ENCODE peak calls at places on chromosomes 3 and 15, in nine cellular contexts. R is AG09309; E is HFF-Myc; S is CD8-positive, alpha-beta T cell; V is PC-3; U is kidney epithelial cell; Y is breast epithelium; D is hepatocyte; Q is neural crest cell. M is an unnamed sample.

GRCh38 chr3:171026584-171027293 is at the start of gene SLC2A2:
- DNase-seq in R (no peak), E (no peak), S (no peak), V (no peak), U (no peak), Y (no peak), D (peak), Q (no peak), M (no peak)

GRCh38 chr15:87778358-87778757 is 478.2 kb downstream of the NTRK3 start:
- DNase-seq in R (no peak), E (no peak), S (no peak), V (no peak), U (no peak), Y (no peak), D (no peak), Q (no peak), M (no peak)

GRCh38 chr15:26864664-26865191 is 2.1 kb upstream of the GABRA5 start:
- DNase-seq in R (peak), E (peak), S (no peak), V (peak), U (no peak), Y (no peak), D (peak), Q (peak), M (peak)

GRCh38 chr3:144931590-144931989 is 960.0 kb downstream of the DIPK2A start:
- DNase-seq in R (no peak), E (no peak), S (no peak), V (no peak), U (no peak), Y (no peak), D (no peak), Q (no peak), M (no peak)

GRCh38 chr3:141333796-141334626 is 34.3 kb upstream of the ZBTB38 start:
- DNase-seq in R (no peak), E (no peak), S (no peak), V (no peak), U (no peak), Y (no peak), D (no peak), Q (no peak), M (no peak)

GRCh38 chr3:141181819-141182218 is 49.8 kb upstream of the PXYLP1 start:
- DNase-seq in R (no peak), E (no peak), S (no peak), V (no peak), U (no peak), Y (no peak), D (no peak), Q (no peak), M (peak)

GRCh38 chr3:21158801-21159564 is 592.0 kb downstream of the ZNF385D start:
- DNase-seq in R (peak), E (peak), S (no peak), V (peak), U (no peak), Y (no peak), D (peak), Q (no peak), M (peak)

GRCh38 chr3:31472479-31473390 is 60.0 kb upstream of the STT3B start:
- DNase-seq in R (no peak), E (no peak), S (no peak), V (peak), U (peak), Y (no peak), D (no peak), Q (no peak), M (peak)

GRCh38 chr15:66560856-66561525 is 4.8 kb downstream of the LCTL start:
- DNase-seq in R (no peak), E (no peak), S (no peak), V (no peak), U (no peak), Y (no peak), D (no peak), Q (no peak), M (no peak)

GRCh38 chr3:136577791-136578190 is 174.4 kb downstream of the STAG1 start:
- DNase-seq in R (no peak), E (no peak), S (no peak), V (no peak), U (no peak), Y (no peak), D (no peak), Q (no peak), M (no peak)

GRCh38 chr3:15081960-15082664 is 16.8 kb downstream of the RBSN start:
- DNase-seq in R (no peak), E (no peak), S (no peak), V (peak), U (peak), Y (no peak), D (no peak), Q (no peak), M (peak)

GRCh38 chr3:81920805-81921204 is 159.4 kb upstream of the GBE1 start:
- DNase-seq in R (no peak), E (peak), S (no peak), V (no peak), U (no peak), Y (no peak), D (peak), Q (no peak), M (no peak)

GRCh38 chr3:104564045-104564643 is 802.6 kb upstream of the ALCAM start:
- DNase-seq in R (peak), E (peak), S (peak), V (peak), U (no peak), Y (peak), D (peak), Q (peak), M (peak)

GRCh38 chr3:173892547-173892946 is 495.0 kb downstream of the NLGN1 start:
- DNase-seq in R (no peak), E (no peak), S (no peak), V (peak), U (peak), Y (no peak), D (no peak), Q (no peak), M (peak)

GRCh38 chr3:157170861-157171260 is 10.9 kb upstream of the CCNL1 start:
- DNase-seq in R (no peak), E (no peak), S (no peak), V (no peak), U (no peak), Y (no peak), D (no peak), Q (no peak), M (no peak)

GRCh38 chr3:30012941-30013543 is 593.4 kb upstream of the TGFBR2 start:
- DNase-seq in R (peak), E (peak), S (peak), V (peak), U (peak), Y (peak), D (peak), Q (peak), M (peak)

GRCh38 chr15:60353245-60353940 is 44.4 kb downstream of the ANXA2 start:
- DNase-seq in R (no peak), E (peak), S (no peak), V (peak), U (no peak), Y (no peak), D (no peak), Q (no peak), M (no peak)

GRCh38 chr15:91099616-91100560 is at the start of gene SV2B:
- DNase-seq in R (no peak), E (no peak), S (peak), V (peak), U (no peak), Y (no peak), D (peak), Q (peak), M (peak)

GRCh38 chr3:156416846-156417581 is 137.9 kb downstream of the SSR3 start:
- DNase-seq in R (no peak), E (peak), S (no peak), V (peak), U (no peak), Y (no peak), D (no peak), Q (no peak), M (peak)

GRCh38 chr3:22284559-22284958 is 533.5 kb upstream of the ZNF385D start:
- DNase-seq in R (no peak), E (no peak), S (no peak), V (peak), U (no peak), Y (no peak), D (no peak), Q (no peak), M (peak)

DNA sequence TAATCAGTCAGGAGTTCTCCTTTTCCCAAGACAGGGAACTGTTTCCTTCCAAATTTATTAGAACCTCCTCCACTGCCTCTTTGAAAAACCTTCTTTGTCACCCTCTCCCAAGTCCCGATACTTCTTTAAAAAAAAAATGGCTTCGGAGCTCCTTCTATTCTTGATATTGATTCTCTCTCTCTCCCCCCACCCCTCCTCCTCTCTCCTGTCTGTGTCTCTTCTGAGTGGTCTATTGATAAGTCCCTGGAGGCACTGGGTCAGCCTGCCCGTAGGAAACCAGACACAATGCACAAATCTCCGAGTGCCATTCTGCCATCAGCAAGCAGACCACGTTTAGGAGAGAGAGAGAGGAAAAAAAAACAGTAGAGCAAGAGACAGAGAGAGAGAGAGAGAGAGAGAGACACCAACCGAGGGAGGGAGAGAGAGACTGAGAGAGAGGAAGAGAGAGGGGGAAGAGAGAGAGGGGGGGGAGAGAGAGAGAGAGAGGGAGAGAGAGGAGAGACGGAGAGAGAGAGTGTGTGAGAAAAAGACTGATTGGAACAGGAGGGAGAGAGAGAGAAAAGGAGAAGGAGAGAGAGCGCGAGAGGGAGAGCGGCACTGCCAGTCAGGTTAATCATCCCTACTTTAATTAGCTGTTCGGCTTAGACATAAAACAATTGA is 160.9 kb downstream of the TIGIT start:
- DNase-seq in R (no peak), E (no peak), S (no peak), V (no peak), U (no peak), Y (no peak), D (no peak), Q (peak), M (no peak)
- TF ChIP-seq CTCF in R (no peak), E (no peak), S (no peak), V (no peak), U (no peak), Y (peak), D (no peak), Q (no peak), M (no peak)

GRCh38 chr3:52236424-52236886 is 2.5 kb downstream of the TWF2 start:
- DNase-seq in R (no peak), E (no peak), S (no peak), V (no peak), U (no peak), Y (no peak), D (no peak), Q (no peak), M (no peak)
- TF ChIP-seq CTCF in R (no peak), E (no peak), S (no peak), V (no peak), U (no peak), Y (no peak), D (no peak), Q (no peak), M (no peak)

DNA sequence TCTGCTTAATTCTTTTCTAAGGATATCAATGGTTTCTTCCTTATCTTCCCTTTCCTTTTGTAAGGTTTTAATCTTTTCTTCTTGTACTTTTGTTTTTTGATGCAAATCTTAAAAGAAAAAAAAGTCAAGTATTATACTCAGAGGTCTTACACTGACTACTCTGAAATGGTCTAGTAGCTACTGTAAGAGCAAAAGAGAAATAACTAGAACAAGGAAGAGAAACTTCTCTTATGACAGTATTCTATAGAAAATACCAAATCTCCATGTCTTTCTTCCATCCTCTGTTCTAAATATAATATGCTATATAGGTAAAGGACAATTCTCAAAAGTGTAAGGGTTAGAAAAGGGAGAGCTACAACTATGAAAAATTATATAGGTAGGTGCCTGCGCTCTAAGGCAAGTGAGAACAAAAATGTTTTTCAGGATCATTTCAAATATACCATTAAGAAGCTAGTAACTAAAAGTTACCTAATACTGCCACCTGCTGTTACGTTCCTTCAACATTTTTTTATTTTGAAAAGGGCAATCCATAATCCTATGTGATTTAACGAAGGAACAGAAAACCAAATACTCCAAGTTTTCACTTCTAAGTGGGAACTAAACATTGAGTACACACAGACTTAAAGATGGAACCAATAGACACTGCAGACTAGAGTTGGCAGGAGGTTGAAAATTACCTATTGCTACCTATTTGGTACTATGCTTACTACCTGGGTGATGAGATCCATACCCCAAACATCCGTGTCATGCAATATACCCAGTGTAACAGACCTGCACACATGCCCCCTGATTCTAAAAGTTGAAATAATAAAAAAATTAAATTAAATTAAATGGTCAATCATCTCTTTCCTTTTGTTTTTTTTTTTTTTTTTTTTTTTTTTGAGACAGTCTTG is 36.7 kb downstream of the CIP2A start:
- DNase-seq in R (peak), E (peak), S (no peak), V (peak), U (no peak), Y (no peak), D (peak), Q (no peak), M (peak)
- TF ChIP-seq CTCF in R (peak), E (peak), S (peak), V (peak), U (peak), Y (peak), D (peak), Q (peak), M (peak)

GRCh38 chr15:72229076-72229946 is 1.7 kb downstream of the PKM start:
- DNase-seq in R (no peak), E (no peak), S (peak), V (no peak), U (no peak), Y (no peak), D (no peak), Q (no peak), M (peak)

GRCh38 chr15:72231847-72232461 is 964 bp upstream of the PKM start:
- DNase-seq in R (no peak), E (no peak), S (peak), V (peak), U (peak), Y (no peak), D (peak), Q (no peak), M (peak)

GRCh38 chr15:72230197-72231065 is 559 bp downstream of the PKM start:
- DNase-seq in R (peak), E (no peak), S (peak), V (peak), U (peak), Y (peak), D (peak), Q (peak), M (peak)

GRCh38 chr15:72231066-72231846 is at the start of gene PKM:
- DNase-seq in R (peak), E (peak), S (peak), V (peak), U (peak), Y (peak), D (peak), Q (peak), M (peak)

GRCh38 chr15:72229947-72230196 is 1.1 kb downstream of the PKM start:
- DNase-seq in R (no peak), E (no peak), S (peak), V (no peak), U (no peak), Y (no peak), D (no peak), Q (no peak), M (no peak)
- TF ChIP-seq CTCF in R (no peak), E (no peak), S (no peak), V (no peak), U (no peak), Y (no peak), D (no peak), Q (no peak), M (no peak)